ENCODE peak calls at places on chromosomes 1 and 21, in five cellular contexts. F is K562, E is MM.1S, J is fibroblast of lung, U is IMR-90. T is an unnamed sample.

GRCh38 chr1:225834417-225835329 is 24.7 kb downstream of the EPHX1 start:
- DNase-seq in E (no peak), J (peak), F (no peak), U (peak), T (peak)

GRCh38 chr21:37032877-37033471 is 26.5 kb downstream of the RIPPLY3 start:
- DNase-seq in U (peak), F (no peak), E (no peak), J (peak), T (no peak)

GRCh38 chr1:7313081-7313546 is 458.0 kb upstream of the VAMP3 start:
- DNase-seq in E (no peak), F (no peak), J (no peak), U (peak), T (no peak)

GRCh38 chr1:168127493-168127892 is 9.2 kb downstream of the GPR161 start:
- DNase-seq in F (no peak), J (no peak), U (no peak), E (no peak), T (no peak)

GRCh38 chr1:71944006-71944405 is 338.3 kb downstream of the NEGR1 start:
- DNase-seq in E (no peak), J (no peak), U (no peak), F (no peak), T (no peak)

GRCh38 chr1:147292635-147293251 is 50.3 kb downstream of the CHD1L start:
- DNase-seq in J (peak), E (no peak), F (no peak), U (peak), T (no peak)

GRCh38 chr1:2438641-2439040 is 26.3 kb upstream of the PEX10 start:
- DNase-seq in U (no peak), E (no peak), F (no peak), J (no peak), T (no peak)

GRCh38 chr1:157978547-157979403 is 14.7 kb upstream of the KIRREL1 start:
- DNase-seq in F (no peak), J (no peak), U (no peak), E (no peak), T (no peak)

GRCh38 chr1:37037675-37038074 is 3.4 kb upstream of the GRIK3 start:
- DNase-seq in F (no peak), U (no peak), J (no peak), E (no peak), T (no peak)

GRCh38 chr1:201568859-201569294 is 29.9 kb downstream of the NAV1 start:
- DNase-seq in U (no peak), F (no peak), E (no peak), J (no peak), T (no peak)

GRCh38 chr1:201566933-201567801 is 28.2 kb downstream of the NAV1 start:
- DNase-seq in E (no peak), F (peak), U (no peak), J (no peak), T (no peak)

GRCh38 chr1:201570158-201570885 is 31.4 kb downstream of the NAV1 start:
- DNase-seq in F (no peak), U (no peak), E (no peak), J (no peak), T (no peak)

GRCh38 chr1:201566529-201566823 is 27.5 kb downstream of the NAV1 start:
- DNase-seq in U (no peak), E (no peak), F (no peak), J (no peak), T (no peak)

GRCh38 chr1:201568258-201568657 is 29.3 kb downstream of the NAV1 start:
- DNase-seq in J (no peak), U (no peak), E (no peak), F (no peak), T (no peak)
- TF ChIP-seq CTCF in J (no peak), U (no peak), E (no peak), F (no peak), T (no peak)

GRCh38 chr1:43284711-43285110 is 670 bp downstream of the C1orf210 start:
- DNase-seq in F (no peak), E (no peak), J (no peak), U (no peak), T (peak)
- H3K9ac ChIP-seq in F (no peak), E (no peak), J (no peak), U (no peak), T (peak)

GRCh38 chr1:109897244-109897955 is 13.2 kb upstream of the CSF1 start:
- DNase-seq in J (no peak), U (no peak), F (no peak), E (no peak), T (no peak)
- H3K27ac ChIP-seq in J (no peak), U (no peak), F (peak), E (no peak), T (no peak)

DNA sequence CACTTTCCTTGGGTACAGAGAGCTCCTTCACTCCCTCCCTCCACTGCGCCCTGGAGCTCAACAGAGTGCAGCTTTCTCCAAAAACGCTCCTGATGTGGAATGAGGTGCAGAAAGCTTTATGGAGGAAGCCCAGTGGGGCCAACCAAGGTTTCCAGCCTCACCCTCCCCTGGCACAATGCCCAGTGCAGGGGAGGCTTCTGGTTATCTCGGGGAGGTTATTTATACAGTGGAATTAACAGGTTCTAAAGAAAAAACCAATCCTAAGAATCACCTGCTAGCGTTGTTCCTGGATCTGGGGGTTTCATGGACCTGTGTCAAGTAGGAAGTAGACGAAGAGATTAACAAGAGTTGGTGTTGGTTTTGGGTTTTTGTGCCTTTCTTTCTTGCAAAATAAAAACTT is at the start of gene ITLN1:
- DNase-seq in F (no peak), J (no peak), E (no peak), U (no peak), T (no peak)
- TF ChIP-seq CTCF in F (no peak), J (no peak), E (no peak), U (no peak), T (no peak)

GRCh38 chr1:26317612-26318337 is at the start of gene CD52:
- DNase-seq in E (peak), U (no peak), F (peak), J (no peak), T (no peak)
- H3K9ac ChIP-seq in E (no peak), U (no peak), F (peak), J (no peak), T (no peak)

GRCh38 chr1:228863776-228864175 is 128.5 kb downstream of the RHOU start:
- DNase-seq in U (no peak), J (no peak), E (no peak), F (no peak), T (no peak)
- H3K27ac ChIP-seq in U (no peak), J (no peak), E (no peak), F (no peak), T (no peak)

GRCh38 chr1:176745945-176746344 is 283.0 kb downstream of the PAPPA2 start:
- DNase-seq in F (peak), E (no peak), U (no peak), J (no peak), T (no peak)

GRCh38 chr1:176741181-176741580 is 278.2 kb downstream of the PAPPA2 start:
- DNase-seq in E (no peak), J (no peak), U (no peak), F (no peak), T (no peak)

GRCh38 chr1:176744142-176744541 is 281.2 kb downstream of the PAPPA2 start:
- DNase-seq in E (no peak), F (no peak), U (no peak), J (no peak), T (no peak)
- TF ChIP-seq CTCF in E (no peak), F (no peak), U (no peak), J (no peak), T (no peak)

GRCh38 chr1:159853417-159853816 is 9.0 kb downstream of the VSIG8 start:
- DNase-seq in F (no peak), J (no peak), U (peak), E (no peak), T (no peak)

GRCh38 chr1:159855709-159856108 is 6.7 kb downstream of the VSIG8 start:
- DNase-seq in E (no peak), J (no peak), F (no peak), U (no peak), T (no peak)

GRCh38 chr1:159856576-159856975 is 5.9 kb downstream of the VSIG8 start:
- DNase-seq in J (no peak), F (no peak), E (no peak), U (no peak), T (no peak)

GRCh38 chr1:159854693-159855192 is 7.7 kb downstream of the VSIG8 start:
- DNase-seq in J (peak), F (peak), U (peak), E (peak), T (peak)

GRCh38 chr1:159854101-159854692 is 8.3 kb downstream of the VSIG8 start:
- DNase-seq in F (no peak), E (no peak), U (no peak), J (peak), T (peak)
- H3K9ac ChIP-seq in F (no peak), E (peak), U (peak), J (peak), T (peak)